ENCODE peak calls at places on chromosomes 16 and 17, in six cellular contexts. One of them, this sample, is unnamed.

GRCh38 chr17:1029196-1029911 is 32.4 kb downstream of the TIMM22 start:
- DNase-seq in hippocampal formation: no peak
- DNase-seq in GM04503: peak; percentile 26
- DNase-seq in left ventricle myocardium superior: peak; percentile 64
- DNase-seq in left cardiac atrium: peak; percentile 70
- DNase-seq in body of pancreas: no peak
- DNase-seq in this sample: no peak

GRCh38 chr16:3282103-3282746 is 1.1 kb upstream of the ZNF263 start:
- DNase-seq in left cardiac atrium: no peak
- DNase-seq in left ventricle myocardium superior: no peak
- DNase-seq in hippocampal formation: no peak
- DNase-seq in GM04503: no peak
- DNase-seq in body of pancreas: no peak
- DNase-seq in this sample: peak; percentile 68

GRCh38 chr16:83810906-83811305 is 3.1 kb downstream of the HSBP1 start:
- DNase-seq in GM04503: no peak
- DNase-seq in hippocampal formation: no peak
- DNase-seq in left ventricle myocardium superior: no peak
- DNase-seq in body of pancreas: no peak
- DNase-seq in left cardiac atrium: no peak
- DNase-seq in this sample: no peak

GRCh38 chr16:52191533-52192134 is 355.3 kb downstream of the TOX3 start:
- DNase-seq in hippocampal formation: peak; percentile 70
- DNase-seq in body of pancreas: peak; percentile 73
- DNase-seq in GM04503: peak; percentile 4
- DNase-seq in left cardiac atrium: peak; percentile 26
- DNase-seq in left ventricle myocardium superior: peak; percentile 40
- DNase-seq in this sample: peak; percentile 31

GRCh38 chr17:66302761-66303626 is 581 bp downstream of the PRKCA start:
- DNase-seq in hippocampal formation: peak; percentile 46
- DNase-seq in GM04503: no peak
- DNase-seq in body of pancreas: peak; percentile 60
- DNase-seq in left cardiac atrium: peak; percentile 58
- DNase-seq in left ventricle myocardium superior: peak; percentile 70
- DNase-seq in this sample: peak; percentile 40

GRCh38 chr17:77609553-77610517 is 348.7 kb upstream of the TNRC6C start:
- DNase-seq in left ventricle myocardium superior: no peak
- DNase-seq in left cardiac atrium: no peak
- DNase-seq in body of pancreas: no peak
- DNase-seq in GM04503: no peak
- DNase-seq in hippocampal formation: no peak
- DNase-seq in this sample: no peak

GRCh38 chr17:64425191-64425590 is 23.7 kb upstream of the MILR1 start:
- DNase-seq in GM04503: no peak
- DNase-seq in left cardiac atrium: no peak
- DNase-seq in left ventricle myocardium superior: no peak
- DNase-seq in hippocampal formation: no peak
- DNase-seq in body of pancreas: no peak
- DNase-seq in this sample: no peak

GRCh38 chr17:38815576-38816193 is 9.4 kb downstream of the CWC25 start:
- DNase-seq in GM04503: no peak
- DNase-seq in hippocampal formation: no peak
- DNase-seq in left cardiac atrium: no peak
- DNase-seq in left ventricle myocardium superior: no peak
- DNase-seq in body of pancreas: no peak
- DNase-seq in this sample: no peak

GRCh38 chr16:55671206-55671973 is 15.6 kb downstream of the SLC6A2 start:
- DNase-seq in left ventricle myocardium superior: no peak
- DNase-seq in body of pancreas: no peak
- DNase-seq in left cardiac atrium: no peak
- DNase-seq in hippocampal formation: no peak
- DNase-seq in GM04503: no peak
- DNase-seq in this sample: no peak

GRCh38 chr17:21001813-21002221 is 41.0 kb downstream of the USP22 start:
- DNase-seq in left cardiac atrium: no peak
- DNase-seq in body of pancreas: no peak
- DNase-seq in left ventricle myocardium superior: no peak
- DNase-seq in hippocampal formation: no peak
- DNase-seq in GM04503: no peak
- DNase-seq in this sample: no peak

GRCh38 chr17:74177018-74177450 is 26.4 kb upstream of the RPL38 start:
- DNase-seq in body of pancreas: no peak
- DNase-seq in hippocampal formation: no peak
- DNase-seq in left ventricle myocardium superior: no peak
- DNase-seq in GM04503: no peak
- DNase-seq in left cardiac atrium: no peak
- DNase-seq in this sample: no peak

GRCh38 chr17:38861399-38861843 is 7.9 kb upstream of the RPL23 start:
- DNase-seq in GM04503: no peak
- DNase-seq in body of pancreas: no peak
- DNase-seq in hippocampal formation: no peak
- DNase-seq in left ventricle myocardium superior: no peak
- DNase-seq in left cardiac atrium: no peak
- DNase-seq in this sample: no peak

GRCh38 chr16:2963074-2963610 is 933 bp upstream of the KREMEN2 start:
- DNase-seq in left ventricle myocardium superior: peak; percentile 18
- DNase-seq in body of pancreas: no peak
- DNase-seq in GM04503: no peak
- DNase-seq in left cardiac atrium: no peak
- DNase-seq in hippocampal formation: no peak
- DNase-seq in this sample: no peak

GRCh38 chr16:13316008-13316407 is 414.6 kb downstream of the SHISA9 start:
- DNase-seq in GM04503: peak; percentile 52
- DNase-seq in left ventricle myocardium superior: no peak
- DNase-seq in hippocampal formation: no peak
- DNase-seq in body of pancreas: no peak
- DNase-seq in left cardiac atrium: no peak
- DNase-seq in this sample: no peak

GRCh38 chr17:55273579-55274370 is 9.0 kb downstream of the HLF start:
- DNase-seq in hippocampal formation: peak; percentile 52
- DNase-seq in body of pancreas: peak; percentile 77
- DNase-seq in GM04503: no peak
- DNase-seq in left ventricle myocardium superior: peak; percentile 90
- DNase-seq in left cardiac atrium: peak; percentile 72
- DNase-seq in this sample: no peak

GRCh38 chr17:68318103-68318991 is 27.1 kb downstream of the ARSG start:
- DNase-seq in GM04503: peak; percentile 44
- DNase-seq in left ventricle myocardium superior: no peak
- DNase-seq in hippocampal formation: no peak
- DNase-seq in left cardiac atrium: no peak
- DNase-seq in body of pancreas: peak; percentile 25
- DNase-seq in this sample: peak; percentile 36

GRCh38 chr17:16987830-16988601 is 16.1 kb upstream of the TNFRSF13B start:
- DNase-seq in body of pancreas: no peak
- DNase-seq in left cardiac atrium: peak; percentile 71
- DNase-seq in left ventricle myocardium superior: peak; percentile 78
- DNase-seq in GM04503: peak; percentile 52
- DNase-seq in hippocampal formation: peak; percentile 47
- DNase-seq in this sample: no peak

GRCh38 chr16:67546761-67547422 is 15.4 kb upstream of the CTCF start:
- DNase-seq in hippocampal formation: peak; percentile 15
- DNase-seq in GM04503: no peak
- DNase-seq in left ventricle myocardium superior: peak; percentile 84
- DNase-seq in body of pancreas: peak; percentile 87
- DNase-seq in left cardiac atrium: peak; percentile 75
- DNase-seq in this sample: peak; percentile 95

This sample was measured in HuH-7.